ENCODE peak calls at places on chromosomes 6 and 20, in eight cellular contexts. One of them, this sample, is unnamed.

GRCh38 chr6:33988121-33989015 is 157.5 kb downstream of the GRM4 start:
- DNase-seq in OCI-LY7: no peak
- DNase-seq in SW480: no peak
- DNase-seq in NCI-H748 treated with DMSO at 0.1 percent for 48 hours: peak
- DNase-seq in cardiac septum: peak
- DNase-seq in left cardiac atrium: no peak
- DNase-seq in EL: no peak
- DNase-seq in NAMALWA: no peak
- DNase-seq in this sample: no peak

GRCh38 chr20:32356935-32357868 is 929 bp upstream of the ASXL1 start:
- DNase-seq in OCI-LY7: no peak
- DNase-seq in SW480: peak
- DNase-seq in NCI-H748 treated with DMSO at 0.1 percent for 48 hours: peak
- DNase-seq in cardiac septum: no peak
- DNase-seq in left cardiac atrium: peak
- DNase-seq in EL: peak
- DNase-seq in NAMALWA: no peak
- DNase-seq in this sample: no peak

GRCh38 chr6:145749632-145750031 is 14.3 kb upstream of the EPM2A start:
- DNase-seq in OCI-LY7: no peak
- DNase-seq in SW480: peak
- DNase-seq in NCI-H748 treated with DMSO at 0.1 percent for 48 hours: no peak
- DNase-seq in cardiac septum: no peak
- DNase-seq in left cardiac atrium: no peak
- DNase-seq in EL: peak
- DNase-seq in NAMALWA: no peak
- DNase-seq in this sample: no peak

GRCh38 chr20:53652090-53652858 is 58.6 kb upstream of the ZNF217 start:
- DNase-seq in OCI-LY7: peak
- DNase-seq in SW480: peak
- DNase-seq in NCI-H748 treated with DMSO at 0.1 percent for 48 hours: no peak
- DNase-seq in cardiac septum: no peak
- DNase-seq in left cardiac atrium: no peak
- DNase-seq in EL: no peak
- DNase-seq in NAMALWA: peak
- DNase-seq in this sample: no peak

GRCh38 chr6:21856096-21856825 is 262.7 kb downstream of the SOX4 start:
- DNase-seq in OCI-LY7: no peak
- DNase-seq in SW480: no peak
- DNase-seq in NCI-H748 treated with DMSO at 0.1 percent for 48 hours: no peak
- DNase-seq in cardiac septum: no peak
- DNase-seq in left cardiac atrium: no peak
- DNase-seq in EL: peak
- DNase-seq in NAMALWA: no peak
- DNase-seq in this sample: no peak

GRCh38 chr20:14979472-14979986 is 642.1 kb upstream of the FLRT3 start:
- DNase-seq in OCI-LY7: no peak
- DNase-seq in SW480: peak
- DNase-seq in NCI-H748 treated with DMSO at 0.1 percent for 48 hours: no peak
- DNase-seq in cardiac septum: no peak
- DNase-seq in left cardiac atrium: no peak
- DNase-seq in EL: no peak
- DNase-seq in NAMALWA: no peak
- DNase-seq in this sample: no peak

GRCh38 chr6:152387091-152387490 is 250.1 kb downstream of the SYNE1 start:
- DNase-seq in OCI-LY7: no peak
- DNase-seq in SW480: no peak
- DNase-seq in NCI-H748 treated with DMSO at 0.1 percent for 48 hours: no peak
- DNase-seq in cardiac septum: no peak
- DNase-seq in left cardiac atrium: no peak
- DNase-seq in EL: no peak
- DNase-seq in NAMALWA: no peak
- DNase-seq in this sample: no peak

GRCh38 chr20:44011251-44011940 is 96.7 kb downstream of the TOX2 start:
- DNase-seq in OCI-LY7: no peak
- DNase-seq in SW480: no peak
- DNase-seq in NCI-H748 treated with DMSO at 0.1 percent for 48 hours: no peak
- DNase-seq in cardiac septum: peak
- DNase-seq in left cardiac atrium: no peak
- DNase-seq in EL: no peak
- DNase-seq in NAMALWA: no peak
- DNase-seq in this sample: no peak

GRCh38 chr6:158900614-158901312 is 81.6 kb upstream of the EZR start:
- DNase-seq in OCI-LY7: no peak
- DNase-seq in SW480: no peak
- DNase-seq in NCI-H748 treated with DMSO at 0.1 percent for 48 hours: no peak
- DNase-seq in cardiac septum: no peak
- DNase-seq in left cardiac atrium: no peak
- DNase-seq in EL: no peak
- DNase-seq in NAMALWA: no peak
- DNase-seq in this sample: no peak

GRCh38 chr6:149913085-149913484 is 9.8 kb downstream of the RAET1G start:
- DNase-seq in OCI-LY7: no peak
- DNase-seq in SW480: no peak
- DNase-seq in NCI-H748 treated with DMSO at 0.1 percent for 48 hours: no peak
- DNase-seq in cardiac septum: peak
- DNase-seq in left cardiac atrium: no peak
- DNase-seq in EL: peak
- DNase-seq in NAMALWA: no peak
- DNase-seq in this sample: no peak

GRCh38 chr6:170367241-170367640 is 60.7 kb downstream of the FAM120B start:
- DNase-seq in OCI-LY7: no peak
- DNase-seq in SW480: no peak
- DNase-seq in NCI-H748 treated with DMSO at 0.1 percent for 48 hours: no peak
- DNase-seq in cardiac septum: no peak
- DNase-seq in left cardiac atrium: no peak
- DNase-seq in EL: no peak
- DNase-seq in NAMALWA: no peak
- DNase-seq in this sample: no peak

GRCh38 chr6:158011980-158012566 is 30.4 kb downstream of the SYNJ2 start:
- DNase-seq in OCI-LY7: no peak
- DNase-seq in SW480: no peak
- DNase-seq in NCI-H748 treated with DMSO at 0.1 percent for 48 hours: no peak
- DNase-seq in cardiac septum: peak
- DNase-seq in left cardiac atrium: no peak
- DNase-seq in EL: no peak
- DNase-seq in NAMALWA: no peak
- DNase-seq in this sample: no peak

GRCh38 chr6:62042444-62042843 is 243.6 kb downstream of the KHDRBS2 start:
- DNase-seq in OCI-LY7: no peak
- DNase-seq in SW480: no peak
- DNase-seq in NCI-H748 treated with DMSO at 0.1 percent for 48 hours: no peak
- DNase-seq in cardiac septum: no peak
- DNase-seq in left cardiac atrium: no peak
- DNase-seq in EL: no peak
- DNase-seq in NAMALWA: no peak
- DNase-seq in this sample: no peak

GRCh38 chr6:90621581-90621980 is 34.7 kb upstream of the MAP3K7 start:
- DNase-seq in OCI-LY7: no peak
- DNase-seq in SW480: no peak
- DNase-seq in NCI-H748 treated with DMSO at 0.1 percent for 48 hours: no peak
- DNase-seq in cardiac septum: no peak
- DNase-seq in left cardiac atrium: no peak
- DNase-seq in EL: no peak
- DNase-seq in NAMALWA: no peak
- DNase-seq in this sample: no peak

GRCh38 chr6:53306819-53307347 is 41.9 kb downstream of the ELOVL5 start:
- DNase-seq in OCI-LY7: no peak
- DNase-seq in SW480: peak
- DNase-seq in NCI-H748 treated with DMSO at 0.1 percent for 48 hours: no peak
- DNase-seq in cardiac septum: no peak
- DNase-seq in left cardiac atrium: no peak
- DNase-seq in EL: no peak
- DNase-seq in NAMALWA: no peak
- DNase-seq in this sample: peak